ENCODE peak calls at places on chromosomes 11 and 22, in eight cellular contexts. H, D, P, C, W, U, G and L are unnamed samples. For H3K9me2, the result is how much of the 10 kb centered on the place peaks cover.

GRCh38 chr11:11537871-11538270 is 83.9 kb downstream of the GALNT18 start:
- DNase-seq in P (no peak), G (no peak), D (no peak), H (no peak), C (no peak), W (no peak), U (peak), L (no peak)

GRCh38 chr11:30018443-30018842 is 1.6 kb upstream of the KCNA4 start:
- DNase-seq in G (no peak), D (no peak), W (no peak), H (no peak), C (no peak), P (no peak), U (no peak), L (peak)

GRCh38 chr11:95055273-95055897 is 6.2 kb downstream of the KDM4F start:
- DNase-seq in D (no peak), C (no peak), W (no peak), H (no peak), P (no peak), U (no peak), G (no peak), L (no peak)

GRCh38 chr11:1891831-1892115 is at the start of gene PRR33:
- DNase-seq in G (no peak), P (no peak), H (no peak), U (peak), W (no peak), C (no peak), D (no peak), L (no peak)

GRCh38 chr11:68838572-68838964 is 3.1 kb downstream of the CPT1A start:
- DNase-seq in U (no peak), P (no peak), W (no peak), C (no peak), H (peak), G (peak), D (no peak), L (no peak)

GRCh38 chr11:67468056-67468455 is 995 bp downstream of the TMEM134 start:
- DNase-seq in H (peak), D (peak), U (peak), G (peak), W (no peak), C (peak), P (no peak), L (no peak)

GRCh38 chr22:27148025-27148424 is 490.6 kb downstream of the MIAT start:
- DNase-seq in H (no peak), D (no peak), C (no peak), W (no peak), U (no peak), P (no peak), G (no peak), L (no peak)

GRCh38 chr11:28400236-28401100 is 292.3 kb downstream of the METTL15 start:
- DNase-seq in H (peak), D (peak), W (no peak), C (no peak), P (no peak), U (no peak), G (no peak), L (no peak)

GRCh38 chr22:31098633-31099110 is 8.7 kb downstream of the SELENOM start:
- DNase-seq in U (peak), H (peak), D (no peak), C (peak), P (no peak), G (no peak), W (no peak), L (peak)

GRCh38 chr11:65968600-65969482 is 7.3 kb downstream of the SART1 start:
- DNase-seq in G (no peak), C (no peak), W (no peak), P (no peak), U (no peak), D (peak), H (peak), L (no peak)

GRCh38 chr22:46911341-46911740 is 148.9 kb downstream of the TBC1D22A start:
- DNase-seq in G (no peak), C (no peak), U (no peak), D (no peak), W (no peak), H (no peak), P (no peak), L (no peak)

GRCh38 chr11:114179234-114179941 is 116.8 kb upstream of the NNMT start:
- DNase-seq in G (peak), H (no peak), C (peak), P (no peak), D (no peak), U (no peak), W (no peak), L (no peak)

GRCh38 chr11:128422576-128423370 is 164.6 kb downstream of the ETS1 start:
- DNase-seq in P (no peak), C (no peak), D (no peak), U (peak), G (no peak), W (no peak), H (no peak), L (no peak)

DNA sequence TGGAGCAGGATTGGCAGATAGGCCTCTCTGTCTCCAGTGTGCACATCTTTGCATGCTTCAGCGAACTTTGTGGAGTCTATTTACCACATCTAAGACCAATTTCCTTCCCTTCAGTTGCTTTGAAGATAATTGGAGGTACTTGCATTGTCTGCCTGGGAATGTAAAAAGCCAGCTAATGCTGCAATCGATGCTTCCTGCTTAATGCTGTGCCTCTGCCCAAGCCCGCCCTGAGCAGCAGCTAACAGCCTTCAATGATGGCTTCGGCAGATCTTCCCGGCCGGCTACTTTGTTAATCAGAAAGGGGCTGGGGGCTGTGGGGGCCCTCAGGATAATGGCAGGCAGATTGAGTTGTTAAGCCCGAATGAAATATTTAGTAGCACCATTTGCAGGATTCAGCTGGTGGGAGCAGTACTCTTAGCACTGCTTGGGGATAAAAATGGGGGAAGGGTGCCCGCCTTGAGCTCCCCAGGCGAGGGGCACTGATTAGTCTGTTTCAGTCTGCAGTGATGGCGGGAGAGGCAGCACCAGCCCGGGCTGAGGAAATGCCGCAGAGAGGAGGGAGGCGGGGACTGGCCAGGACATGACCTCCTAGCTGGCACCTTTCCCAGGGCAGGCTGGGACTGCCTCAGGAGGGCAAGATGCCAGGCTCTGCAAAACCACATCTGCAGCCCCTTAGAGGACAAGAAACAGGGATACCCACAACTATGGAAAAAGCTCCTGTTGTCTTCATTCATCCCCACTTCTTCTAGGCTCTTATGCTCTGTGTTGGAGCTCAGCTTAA is 460.0 kb downstream of the BUD13 start:
- DNase-seq in H (peak), U (peak), D (no peak), P (no peak), W (no peak), G (no peak), C (peak), L (peak)
- H3K9me2 ChIP-seq in H (under half), U (under half), D (under half), P (under half), W (under half), G (under half), C (under half), L (under half)

GRCh38 chr11:555500-556174 is 4.9 kb downstream of the LMNTD2 start:
- DNase-seq in G (no peak), H (no peak), P (no peak), C (no peak), U (peak), W (no peak), D (no peak), L (peak)

GRCh38 chr11:556175-556699 is 4.3 kb downstream of the LMNTD2 start:
- DNase-seq in G (no peak), W (no peak), U (no peak), C (no peak), D (no peak), P (no peak), H (peak), L (peak)

GRCh38 chr11:553949-554398 is 6.6 kb downstream of the LMNTD2 start:
- DNase-seq in D (no peak), H (no peak), W (no peak), U (no peak), P (no peak), C (no peak), G (no peak), L (no peak)

GRCh38 chr11:554428-554823 is 6.1 kb downstream of the LMNTD2 start:
- DNase-seq in D (no peak), U (no peak), C (no peak), W (no peak), P (no peak), G (no peak), H (no peak), L (peak)

GRCh38 chr11:554824-555499 is 5.6 kb downstream of the LMNTD2 start:
- DNase-seq in C (peak), U (peak), H (peak), P (peak), D (peak), G (peak), W (peak), L (peak)
- TF ChIP-seq EZH2phosphoT487 in C (no peak), U (no peak), H (no peak), P (no peak), D (no peak), G (no peak), W (no peak), L (no peak)

DNA sequence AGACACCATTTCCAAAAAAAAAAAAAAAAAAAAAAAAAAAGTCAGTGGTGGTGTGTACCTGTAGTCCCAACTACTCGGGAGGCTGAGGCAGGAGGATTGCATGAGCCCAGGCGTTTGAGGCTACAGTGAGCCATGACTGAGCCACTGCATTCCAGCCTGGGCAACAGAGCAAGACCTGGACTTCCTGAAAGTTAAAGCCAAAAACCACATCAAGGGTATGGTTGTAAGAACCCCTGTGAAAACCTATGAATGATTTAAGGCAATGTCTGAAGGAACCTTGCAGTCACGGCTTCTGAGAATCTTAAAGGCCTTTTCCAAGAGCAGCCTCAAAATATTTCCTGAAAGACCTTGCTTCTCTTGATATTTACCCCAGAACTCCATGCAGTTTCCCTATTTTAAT is 30.5 kb upstream of the MSANTD2 start:
- DNase-seq in W (no peak), H (no peak), D (no peak), P (no peak), U (no peak), C (no peak), G (no peak), L (no peak)
- H3K9me2 ChIP-seq in W (under half), H (under half), D (under half), P (under half), U (under half), C (under half), G (under half), L (under half)

GRCh38 chr11:132064987-132065620 is 694.7 kb downstream of the NTM start:
- DNase-seq in C (peak), D (peak), W (no peak), U (no peak), H (peak), P (no peak), G (no peak), L (no peak)
- TF ChIP-seq EZH2phosphoT487 in C (no peak), D (no peak), W (no peak), U (no peak), H (peak), P (no peak), G (no peak), L (no peak)

GRCh38 chr22:24370426-24370825 is 57.0 kb upstream of the ADORA2A start:
- DNase-seq in P (no peak), C (no peak), H (peak), G (no peak), U (no peak), W (no peak), D (no peak), L (no peak)

GRCh38 chr22:24380220-24381218 is 46.9 kb upstream of the ADORA2A start:
- DNase-seq in W (no peak), U (no peak), G (no peak), P (no peak), H (no peak), C (no peak), D (no peak), L (no peak)

GRCh38 chr22:24376606-24377005 is 50.8 kb upstream of the ADORA2A start:
- DNase-seq in P (no peak), H (no peak), C (no peak), U (no peak), G (no peak), D (no peak), W (peak), L (no peak)

GRCh38 chr22:24379536-24379935 is 47.9 kb upstream of the ADORA2A start:
- DNase-seq in G (no peak), H (peak), C (no peak), P (no peak), U (no peak), D (peak), W (no peak), L (no peak)

DNA sequence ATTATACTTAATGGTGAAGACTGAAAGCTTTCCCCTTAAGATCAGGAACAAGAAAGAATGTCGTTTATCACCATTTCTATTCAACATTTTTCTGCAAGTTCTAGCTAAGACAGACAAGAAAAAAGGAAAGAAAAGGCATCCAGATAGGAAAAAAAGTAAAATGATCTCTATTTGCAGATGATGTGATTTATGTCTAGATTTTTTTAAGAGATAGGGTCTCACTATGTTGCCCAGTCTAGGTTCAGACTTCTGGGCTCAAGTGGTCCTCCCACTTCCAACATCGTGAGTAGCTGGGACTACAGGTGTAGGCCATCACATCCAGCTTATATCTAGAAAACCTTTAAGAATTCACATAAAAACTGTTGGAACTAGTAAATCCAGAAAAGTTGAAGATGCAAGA is 51.4 kb upstream of the ADORA2A start:
- DNase-seq in W (no peak), C (no peak), U (no peak), G (no peak), P (no peak), H (no peak), D (no peak), L (no peak)
- H3K9me2 ChIP-seq in W (under half), C (under half), U (under half), G (under half), P (under half), H (under half), D (under half), L (under half)

GRCh38 chr11:12693485-12694181 is 19.4 kb downstream of the TEAD1 start:
- DNase-seq in G (peak), H (peak), W (no peak), D (peak), C (peak), P (peak), U (peak), L (no peak)

GRCh38 chr11:12694182-12694531 is 19.9 kb downstream of the TEAD1 start:
- DNase-seq in U (no peak), H (peak), G (peak), W (no peak), P (no peak), C (peak), D (no peak), L (peak)

GRCh38 chr11:12691473-12691872 is 17.3 kb downstream of the TEAD1 start:
- DNase-seq in P (no peak), H (no peak), U (peak), C (no peak), D (no peak), W (no peak), G (no peak), L (no peak)

GRCh38 chr11:12693075-12693473 is 18.9 kb downstream of the TEAD1 start:
- DNase-seq in D (no peak), P (no peak), U (no peak), W (no peak), C (no peak), G (no peak), H (peak), L (no peak)

GRCh38 chr11:12692238-12693074 is 18.2 kb downstream of the TEAD1 start:
- DNase-seq in W (no peak), P (peak), H (peak), U (peak), D (peak), C (peak), G (no peak), L (no peak)
- TF ChIP-seq EZH2phosphoT487 in W (no peak), P (no peak), H (no peak), U (no peak), D (no peak), C (no peak), G (no peak), L (no peak)

DNA sequence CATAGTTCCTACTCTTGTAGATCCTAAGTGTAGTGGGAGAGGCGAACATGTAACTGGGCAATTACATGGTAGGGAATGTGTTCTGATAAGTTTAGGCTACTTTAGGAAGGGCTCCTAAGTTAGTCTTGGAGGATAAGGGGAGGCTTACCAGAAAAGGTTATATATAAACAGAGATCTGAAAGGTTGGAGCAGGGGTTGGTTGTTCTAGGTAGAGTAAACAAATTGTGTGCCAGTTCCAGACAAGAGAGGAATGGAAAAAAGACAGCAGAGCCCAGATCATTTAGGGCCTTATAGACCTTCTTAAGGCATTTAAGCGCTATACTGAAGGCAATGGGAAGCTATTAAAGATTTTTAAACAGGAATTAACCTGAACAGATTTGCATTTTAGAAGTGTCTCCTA is 74.4 kb downstream of the TRIM44 start:
- DNase-seq in W (no peak), P (no peak), U (no peak), H (no peak), C (no peak), G (no peak), D (no peak), L (no peak)
- H3K9me2 ChIP-seq in W (under half), P (under half), U (under half), H (under half), C (under half), G (under half), D (under half), L (under half)

DNA sequence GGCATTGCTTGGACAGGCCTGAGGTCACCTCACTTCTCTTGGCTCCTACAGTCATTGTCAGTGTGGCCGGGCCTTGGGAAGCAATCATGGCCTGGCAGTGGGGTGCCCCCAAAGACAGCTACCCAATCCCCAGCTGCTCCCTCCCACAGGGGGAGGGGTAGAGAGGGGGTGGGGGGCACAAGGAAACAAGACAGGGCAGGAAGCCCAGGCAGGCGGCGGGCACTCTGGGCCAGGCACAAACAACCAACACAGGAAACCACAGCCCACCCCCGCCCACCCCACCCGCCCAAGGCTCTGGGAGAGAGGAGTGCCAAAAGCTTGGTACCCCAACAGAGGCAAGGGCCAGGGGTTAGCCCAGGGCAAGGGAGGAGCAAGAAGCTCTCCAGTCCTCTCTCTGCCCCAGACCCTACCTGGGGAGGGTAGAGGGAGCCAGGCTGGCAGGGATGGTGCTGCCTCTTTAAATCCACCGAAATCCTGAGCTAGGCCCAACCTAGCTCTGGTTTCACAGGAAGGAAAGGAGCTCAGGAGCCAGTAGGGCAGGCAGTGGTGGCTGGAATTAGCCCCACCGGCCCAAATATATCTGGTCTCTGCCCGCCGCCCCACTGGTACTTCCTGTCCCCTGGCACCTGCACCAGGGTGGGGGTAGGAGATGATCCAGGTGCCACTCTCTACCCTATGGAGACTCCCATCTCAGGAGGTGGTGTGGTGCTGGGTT is 12.2 kb downstream of the BCL9L start:
- DNase-seq in G (no peak), D (peak), C (peak), U (no peak), P (no peak), H (peak), W (no peak), L (no peak)
- TF ChIP-seq EZH2phosphoT487 in G (no peak), D (no peak), C (no peak), U (no peak), P (no peak), H (no peak), W (no peak), L (no peak)

DNA sequence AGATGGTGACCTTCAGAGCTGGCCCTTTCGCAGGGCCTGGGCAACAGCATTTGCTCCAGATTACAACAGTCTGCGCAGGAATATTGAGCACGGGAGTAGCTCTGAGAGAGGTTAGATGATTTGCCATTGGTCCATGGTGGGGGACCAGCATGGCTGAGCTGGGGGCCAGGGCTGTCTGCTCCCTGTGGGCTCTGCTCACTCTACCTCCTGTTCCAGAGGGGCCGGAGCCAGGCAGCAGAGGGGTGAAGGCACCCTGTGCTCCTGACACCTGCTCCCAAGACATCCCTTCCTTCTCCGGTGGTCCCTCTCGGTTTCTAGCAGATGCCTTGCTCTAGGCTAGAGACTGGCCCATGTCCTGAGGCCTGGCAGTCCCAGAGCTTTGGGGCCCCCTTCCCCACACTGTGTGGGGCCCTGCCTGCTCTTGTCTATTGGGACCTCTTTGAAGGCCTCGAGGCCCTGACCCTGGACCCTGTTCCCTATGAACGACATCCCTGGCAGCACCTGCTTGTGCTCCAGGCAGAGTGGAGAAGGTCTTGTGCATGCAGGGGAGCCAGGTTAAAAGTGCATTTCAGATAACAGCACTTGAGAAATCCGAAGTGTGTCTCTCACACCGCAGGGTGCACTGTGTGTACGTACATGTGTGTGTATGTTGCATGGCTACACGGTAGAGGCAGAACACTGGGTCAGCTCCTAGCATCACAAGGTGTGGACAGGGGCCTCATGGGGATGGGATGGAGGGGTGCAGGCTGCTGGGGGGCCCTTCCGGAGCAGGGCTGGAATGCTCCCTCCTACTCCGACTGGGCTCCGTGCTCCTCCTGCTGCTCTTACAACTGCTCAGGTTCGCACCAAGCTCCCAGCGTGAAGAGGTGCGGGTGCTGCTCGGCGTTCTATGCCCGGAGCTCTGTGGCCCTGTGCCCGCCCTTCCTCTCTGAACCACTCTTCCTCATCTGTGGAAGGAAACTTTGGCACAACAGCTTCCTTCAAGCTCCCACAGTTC is 123.3 kb upstream of the B3GAT1 start:
- DNase-seq in P (no peak), H (no peak), D (no peak), G (no peak), U (no peak), C (no peak), W (no peak), L (no peak)
- H3K9me2 ChIP-seq in P (under half), H (under half), D (under half), G (under half), U (under half), C (under half), W (under half), L (under half)

GRCh38 chr22:37167981-37168647 is 18.4 kb upstream of the IL2RB start:
- DNase-seq in D (no peak), H (no peak), G (no peak), C (no peak), P (no peak), U (no peak), W (peak), L (no peak)
- TF ChIP-seq EZH2phosphoT487 in D (no peak), H (no peak), G (no peak), C (no peak), P (no peak), U (no peak), W (no peak), L (no peak)